ENCODE peak calls at places on chromosomes 5 and 9, in six cellular contexts. One of them, this sample, is unnamed.

GRCh38 chr5:87185838-87186237 is 81.8 kb upstream of the RASA1 start:
- DNase-seq in cardiac fibroblast: no peak
- DNase-seq in astrocyte of the spinal cord: no peak
- DNase-seq in AG04450: no peak
- DNase-seq in fibroblast of pulmonary artery: no peak
- DNase-seq in neural progenitor cell: peak; percentile 5
- DNase-seq in this sample: no peak

GRCh38 chr5:96410013-96410412 is 23.0 kb downstream of the PCSK1 start:
- DNase-seq in cardiac fibroblast: peak; percentile 20
- DNase-seq in astrocyte of the spinal cord: no peak
- DNase-seq in AG04450: no peak
- DNase-seq in fibroblast of pulmonary artery: no peak
- DNase-seq in neural progenitor cell: no peak
- DNase-seq in this sample: no peak

GRCh38 chr5:147628054-147628895 is 118.4 kb upstream of the DPYSL3 start:
- DNase-seq in cardiac fibroblast: peak; percentile 74
- DNase-seq in astrocyte of the spinal cord: peak; percentile 74
- DNase-seq in AG04450: peak; percentile 23
- DNase-seq in fibroblast of pulmonary artery: peak; percentile 78
- DNase-seq in neural progenitor cell: peak; percentile 84
- DNase-seq in this sample: peak; percentile 7

GRCh38 chr9:28031521-28032177 is 458.4 kb upstream of the C9orf72 start:
- DNase-seq in cardiac fibroblast: no peak
- DNase-seq in astrocyte of the spinal cord: no peak
- DNase-seq in AG04450: no peak
- DNase-seq in fibroblast of pulmonary artery: no peak
- DNase-seq in neural progenitor cell: peak; percentile 80
- DNase-seq in this sample: peak; percentile 17

GRCh38 chr9:127980056-127980705 is 608 bp downstream of the EEIG1 start:
- DNase-seq in cardiac fibroblast: no peak
- DNase-seq in astrocyte of the spinal cord: peak; percentile 26
- DNase-seq in AG04450: no peak
- DNase-seq in fibroblast of pulmonary artery: no peak
- DNase-seq in neural progenitor cell: peak; percentile 79
- DNase-seq in this sample: no peak

GRCh38 chr5:431001-431710 is 11.8 kb upstream of the EXOC3 start:
- DNase-seq in cardiac fibroblast: peak; percentile 43
- DNase-seq in astrocyte of the spinal cord: peak; percentile 29
- DNase-seq in AG04450: no peak
- DNase-seq in fibroblast of pulmonary artery: peak; percentile 56
- DNase-seq in neural progenitor cell: peak; percentile 80
- DNase-seq in this sample: no peak

GRCh38 chr5:124649548-124650501 is 96.6 kb downstream of the ZNF608 start:
- DNase-seq in cardiac fibroblast: peak; percentile 90
- DNase-seq in astrocyte of the spinal cord: peak; percentile 97
- DNase-seq in AG04450: peak; percentile 74
- DNase-seq in fibroblast of pulmonary artery: peak; percentile 92
- DNase-seq in neural progenitor cell: no peak
- DNase-seq in this sample: peak; percentile 88

GRCh38 chr9:124812401-124813016 is 35.6 kb downstream of the OLFML2A start:
- DNase-seq in cardiac fibroblast: peak; percentile 92
- DNase-seq in astrocyte of the spinal cord: peak; percentile 100
- DNase-seq in AG04450: peak; percentile 95
- DNase-seq in fibroblast of pulmonary artery: peak; percentile 75
- DNase-seq in neural progenitor cell: peak; percentile 16
- DNase-seq in this sample: peak; percentile 88

GRCh38 chr9:28810375-28811075 is 1237.2 kb upstream of the C9orf72 start:
- DNase-seq in cardiac fibroblast: peak; percentile 87
- DNase-seq in astrocyte of the spinal cord: peak; percentile 84
- DNase-seq in AG04450: no peak
- DNase-seq in fibroblast of pulmonary artery: peak; percentile 44
- DNase-seq in neural progenitor cell: no peak
- DNase-seq in this sample: no peak

GRCh38 chr5:17891881-17892280 is 257.6 kb downstream of the TAF11L14 start:
- DNase-seq in cardiac fibroblast: no peak
- DNase-seq in astrocyte of the spinal cord: no peak
- DNase-seq in AG04450: no peak
- DNase-seq in fibroblast of pulmonary artery: no peak
- DNase-seq in neural progenitor cell: no peak
- DNase-seq in this sample: no peak

GRCh38 chr5:154971501-154971900 is 30.6 kb downstream of the MRPL22 start:
- DNase-seq in cardiac fibroblast: peak; percentile 67
- DNase-seq in astrocyte of the spinal cord: peak; percentile 9
- DNase-seq in AG04450: no peak
- DNase-seq in fibroblast of pulmonary artery: peak; percentile 66
- DNase-seq in neural progenitor cell: no peak
- DNase-seq in this sample: no peak

GRCh38 chr5:88672644-88673493 is 210.1 kb downstream of the MEF2C start:
- DNase-seq in cardiac fibroblast: no peak
- DNase-seq in astrocyte of the spinal cord: peak; percentile 87
- DNase-seq in AG04450: no peak
- DNase-seq in fibroblast of pulmonary artery: no peak
- DNase-seq in neural progenitor cell: peak; percentile 80
- DNase-seq in this sample: no peak

GRCh38 chr5:127878174-127878750 is 175.1 kb downstream of the CCDC192 start:
- DNase-seq in cardiac fibroblast: peak; percentile 72
- DNase-seq in astrocyte of the spinal cord: peak; percentile 41
- DNase-seq in AG04450: no peak
- DNase-seq in fibroblast of pulmonary artery: peak; percentile 80
- DNase-seq in neural progenitor cell: peak; percentile 60
- DNase-seq in this sample: no peak

GRCh38 chr9:75918154-75918553 is 27.7 kb downstream of the PCSK5 start:
- DNase-seq in cardiac fibroblast: no peak
- DNase-seq in astrocyte of the spinal cord: no peak
- DNase-seq in AG04450: no peak
- DNase-seq in fibroblast of pulmonary artery: no peak
- DNase-seq in neural progenitor cell: no peak
- DNase-seq in this sample: no peak

GRCh38 chr5:179165421-179166170 is 105.4 kb downstream of the ZNF354C start:
- DNase-seq in cardiac fibroblast: no peak
- DNase-seq in astrocyte of the spinal cord: no peak
- DNase-seq in AG04450: no peak
- DNase-seq in fibroblast of pulmonary artery: no peak
- DNase-seq in neural progenitor cell: no peak
- DNase-seq in this sample: no peak

GRCh38 chr9:38126730-38127129 is 57.7 kb upstream of the SHB start:
- DNase-seq in cardiac fibroblast: no peak
- DNase-seq in astrocyte of the spinal cord: no peak
- DNase-seq in AG04450: no peak
- DNase-seq in fibroblast of pulmonary artery: no peak
- DNase-seq in neural progenitor cell: no peak
- DNase-seq in this sample: no peak

GRCh38 chr5:110738503-110738811 is 350 bp upstream of the SLC25A46 start:
- DNase-seq in cardiac fibroblast: no peak
- DNase-seq in astrocyte of the spinal cord: no peak
- DNase-seq in AG04450: no peak
- DNase-seq in fibroblast of pulmonary artery: no peak
- DNase-seq in neural progenitor cell: no peak
- DNase-seq in this sample: peak; percentile 13

GRCh38 chr5:64165500-64166200 is at the start of gene RNF180:
- DNase-seq in cardiac fibroblast: peak; percentile 27
- DNase-seq in astrocyte of the spinal cord: peak; percentile 28
- DNase-seq in AG04450: no peak
- DNase-seq in fibroblast of pulmonary artery: peak; percentile 37
- DNase-seq in neural progenitor cell: peak; percentile 78
- DNase-seq in this sample: no peak

GRCh38 chr5:136016945-136017530 is 11.8 kb upstream of the TGFBI start:
- DNase-seq in cardiac fibroblast: peak; percentile 93
- DNase-seq in astrocyte of the spinal cord: peak; percentile 97
- DNase-seq in AG04450: no peak
- DNase-seq in fibroblast of pulmonary artery: peak; percentile 85
- DNase-seq in neural progenitor cell: no peak
- DNase-seq in this sample: peak; percentile 96

GRCh38 chr9:70318002-70318401 is 59.2 kb downstream of the SMC5 start:
- DNase-seq in cardiac fibroblast: no peak
- DNase-seq in astrocyte of the spinal cord: no peak
- DNase-seq in AG04450: no peak
- DNase-seq in fibroblast of pulmonary artery: no peak
- DNase-seq in neural progenitor cell: peak; percentile 24
- DNase-seq in this sample: no peak

GRCh38 chr5:115209279-115209678 is 39.6 kb upstream of the TRIM36 start:
- DNase-seq in cardiac fibroblast: peak; percentile 12
- DNase-seq in astrocyte of the spinal cord: no peak
- DNase-seq in AG04450: no peak
- DNase-seq in fibroblast of pulmonary artery: peak; percentile 73
- DNase-seq in neural progenitor cell: no peak
- DNase-seq in this sample: no peak

GRCh38 chr5:157476699-157477408 is 16.8 kb downstream of the NIPAL4 start:
- DNase-seq in cardiac fibroblast: peak; percentile 81
- DNase-seq in astrocyte of the spinal cord: peak; percentile 77
- DNase-seq in AG04450: peak; percentile 37
- DNase-seq in fibroblast of pulmonary artery: peak; percentile 81
- DNase-seq in neural progenitor cell: peak; percentile 87
- DNase-seq in this sample: peak; percentile 26

GRCh38 chr9:71487046-71487445 is 281.3 kb downstream of the CEMIP2 start:
- DNase-seq in cardiac fibroblast: peak; percentile 5
- DNase-seq in astrocyte of the spinal cord: no peak
- DNase-seq in AG04450: no peak
- DNase-seq in fibroblast of pulmonary artery: no peak
- DNase-seq in neural progenitor cell: peak; percentile 8
- DNase-seq in this sample: no peak

GRCh38 chr9:92980085-92980745 is 32.9 kb downstream of the FGD3 start:
- DNase-seq in cardiac fibroblast: no peak
- DNase-seq in astrocyte of the spinal cord: no peak
- DNase-seq in AG04450: no peak
- DNase-seq in fibroblast of pulmonary artery: no peak
- DNase-seq in neural progenitor cell: no peak
- DNase-seq in this sample: no peak

DNA sequence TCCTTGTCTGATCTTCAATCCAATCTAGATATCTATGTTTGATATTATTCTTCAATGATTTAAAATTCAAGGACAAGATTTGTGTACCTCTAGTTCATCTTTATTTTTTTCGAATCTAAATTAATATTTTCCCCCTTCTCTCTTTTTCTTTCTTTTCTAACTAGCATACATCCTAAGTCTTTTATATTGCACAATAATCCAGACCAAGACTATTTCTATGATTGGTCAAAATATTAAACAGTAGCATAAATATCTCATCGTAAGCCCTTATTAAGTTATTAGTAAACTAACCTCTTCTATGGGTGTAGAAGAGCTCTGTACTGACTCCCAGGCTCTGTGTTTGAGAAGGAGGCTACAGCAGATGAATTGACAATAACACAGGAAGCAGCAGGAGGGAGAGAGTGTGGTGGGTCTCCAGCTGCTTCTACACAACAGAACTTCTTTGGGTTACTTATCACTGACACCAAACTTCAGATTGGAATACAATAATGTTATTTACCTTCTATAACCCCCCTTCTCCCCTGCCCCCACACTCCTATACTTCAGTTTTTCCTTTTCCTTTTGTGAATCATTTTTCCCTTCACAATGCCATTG is 11.9 kb upstream of the PLCXD3 start:
- DNase-seq in cardiac fibroblast: no peak
- DNase-seq in astrocyte of the spinal cord: no peak
- DNase-seq in AG04450: no peak
- DNase-seq in fibroblast of pulmonary artery: no peak
- DNase-seq in neural progenitor cell: no peak
- DNase-seq in this sample: no peak
- H3K4me3 ChIP-seq in cardiac fibroblast: no peak overlapping the region
- H3K4me3 ChIP-seq in astrocyte of the spinal cord: no peak overlapping the region
- H3K4me3 ChIP-seq in AG04450: no peak overlapping the region
- H3K4me3 ChIP-seq in fibroblast of pulmonary artery: no peak overlapping the region
- H3K4me3 ChIP-seq in neural progenitor cell: no peak overlapping the region
- H3K4me3 ChIP-seq in this sample: no peak overlapping the region

GRCh38 chr9:19630762-19631161 is 158.1 kb downstream of the SLC24A2 start:
- DNase-seq in cardiac fibroblast: no peak
- DNase-seq in astrocyte of the spinal cord: no peak
- DNase-seq in AG04450: no peak
- DNase-seq in fibroblast of pulmonary artery: no peak
- DNase-seq in neural progenitor cell: no peak
- DNase-seq in this sample: no peak

GRCh38 chr9:19634881-19635280 is 154.0 kb downstream of the SLC24A2 start:
- DNase-seq in cardiac fibroblast: no peak
- DNase-seq in astrocyte of the spinal cord: no peak
- DNase-seq in AG04450: no peak
- DNase-seq in fibroblast of pulmonary artery: no peak
- DNase-seq in neural progenitor cell: no peak
- DNase-seq in this sample: no peak

GRCh38 chr9:19631181-19631580 is 157.7 kb downstream of the SLC24A2 start:
- DNase-seq in cardiac fibroblast: no peak
- DNase-seq in astrocyte of the spinal cord: no peak
- DNase-seq in AG04450: no peak
- DNase-seq in fibroblast of pulmonary artery: no peak
- DNase-seq in neural progenitor cell: no peak
- DNase-seq in this sample: no peak

DNA sequence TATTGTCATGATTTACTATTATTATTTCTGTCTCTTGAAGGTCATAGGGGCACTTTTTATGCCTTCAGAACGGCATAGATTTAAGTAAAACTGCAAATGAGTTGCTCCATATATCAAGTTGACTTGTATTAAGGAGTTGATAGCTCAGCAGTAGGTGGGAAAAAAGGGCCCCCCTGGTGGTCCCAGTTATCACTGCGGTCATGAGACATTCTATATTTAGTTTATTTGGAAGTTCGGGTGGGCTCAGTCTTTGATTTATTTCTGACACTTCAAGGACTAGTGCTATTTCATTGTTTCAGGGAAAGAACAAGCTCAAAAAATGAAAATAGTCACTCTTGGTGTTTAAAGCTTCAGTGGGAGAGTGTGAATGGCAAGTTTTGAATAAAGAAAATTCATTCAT is 159.3 kb downstream of the SLC24A2 start:
- DNase-seq in cardiac fibroblast: no peak
- DNase-seq in astrocyte of the spinal cord: no peak
- DNase-seq in AG04450: no peak
- DNase-seq in fibroblast of pulmonary artery: no peak
- DNase-seq in neural progenitor cell: peak; percentile 6
- DNase-seq in this sample: no peak
- TF ChIP-seq CTCF in cardiac fibroblast: peak; percentile 8
- TF ChIP-seq CTCF in astrocyte of the spinal cord: no peak
- TF ChIP-seq CTCF in AG04450: no peak
- TF ChIP-seq CTCF in fibroblast of pulmonary artery: no peak
- TF ChIP-seq CTCF in neural progenitor cell: peak; percentile 56
- TF ChIP-seq CTCF in this sample: peak; percentile 24

GRCh38 chr9:10341057-10341456 is 271.7 kb downstream of the PTPRD start:
- DNase-seq in cardiac fibroblast: no peak
- DNase-seq in astrocyte of the spinal cord: no peak
- DNase-seq in AG04450: no peak
- DNase-seq in fibroblast of pulmonary artery: no peak
- DNase-seq in neural progenitor cell: no peak
- DNase-seq in this sample: no peak

GRCh38 chr9:10339152-10339551 is 273.6 kb downstream of the PTPRD start:
- DNase-seq in cardiac fibroblast: no peak
- DNase-seq in astrocyte of the spinal cord: no peak
- DNase-seq in AG04450: no peak
- DNase-seq in fibroblast of pulmonary artery: no peak
- DNase-seq in neural progenitor cell: no peak
- DNase-seq in this sample: no peak
- H3K4me3 ChIP-seq in cardiac fibroblast: no peak overlapping the region
- H3K4me3 ChIP-seq in astrocyte of the spinal cord: no peak overlapping the region
- H3K4me3 ChIP-seq in AG04450: no peak overlapping the region
- H3K4me3 ChIP-seq in fibroblast of pulmonary artery: no peak overlapping the region
- H3K4me3 ChIP-seq in neural progenitor cell: no peak overlapping the region
- H3K4me3 ChIP-seq in this sample: no peak overlapping the region

DNA sequence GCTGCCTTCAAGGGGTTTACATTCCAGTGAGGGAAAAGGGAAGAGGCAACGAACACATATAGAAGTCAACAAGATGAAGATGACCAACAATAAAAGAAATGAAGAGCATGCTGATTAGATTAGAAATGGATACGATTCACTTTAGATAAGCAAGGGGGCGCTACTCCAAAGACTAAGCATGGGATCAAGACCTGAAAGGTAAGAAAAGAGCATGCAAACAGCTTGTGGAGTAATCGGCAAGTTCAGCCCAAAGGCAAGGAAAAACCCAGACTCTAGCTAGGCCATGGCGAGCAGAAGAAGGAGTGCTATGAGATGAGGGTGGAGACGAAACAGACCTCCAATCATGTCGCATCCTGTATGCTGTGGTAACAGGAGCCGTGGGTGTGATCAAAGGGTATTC is 124.4 kb downstream of the FANCC start:
- DNase-seq in cardiac fibroblast: no peak
- DNase-seq in astrocyte of the spinal cord: no peak
- DNase-seq in AG04450: no peak
- DNase-seq in fibroblast of pulmonary artery: no peak
- DNase-seq in neural progenitor cell: peak; percentile 56
- DNase-seq in this sample: no peak
- TF ChIP-seq CTCF in cardiac fibroblast: no peak
- TF ChIP-seq CTCF in astrocyte of the spinal cord: peak; percentile 19
- TF ChIP-seq CTCF in AG04450: no peak
- TF ChIP-seq CTCF in fibroblast of pulmonary artery: no peak
- TF ChIP-seq CTCF in neural progenitor cell: peak; percentile 72
- TF ChIP-seq CTCF in this sample: peak; percentile 29

This sample was measured in retinal pigment epithelial cell.